ENCODE peak calls at places on chromosomes 13 and 19, in nine cellular contexts. V, Z, N, O, R, M, S, A and X are unnamed samples.

GRCh38 chr13:57627663-57628062 is 3.9 kb upstream of the PCDH17 start:
- DNase-seq in V (peak; percentile 49), Z (peak; percentile 51), N (peak; percentile 25), O (no peak), R (no peak), M (peak; percentile 27), S (peak; percentile 50), A (no peak), X (no peak)

GRCh38 chr19:13002389-13002898 is 7.2 kb downstream of the NFIX start:
- DNase-seq in V (no peak), Z (no peak), N (no peak), O (no peak), R (no peak), M (no peak), S (no peak), A (no peak), X (no peak)

GRCh38 chr13:114339779-114340534 is 25.7 kb downstream of the CHAMP1 start:
- DNase-seq in V (peak; percentile 77), Z (peak; percentile 47), N (peak; percentile 56), O (peak; percentile 61), R (peak; percentile 51), M (peak; percentile 26), S (no peak), A (no peak), X (no peak)

GRCh38 chr19:7213628-7214328 is 80.4 kb downstream of the INSR start:
- DNase-seq in V (no peak), Z (no peak), N (no peak), O (no peak), R (no peak), M (no peak), S (no peak), A (no peak), X (no peak)

GRCh38 chr19:3636506-3636905 is 9.9 kb upstream of the CACTIN start:
- DNase-seq in V (no peak), Z (no peak), N (no peak), O (no peak), R (no peak), M (no peak), S (no peak), A (no peak), X (no peak)

GRCh38 chr13:23159205-23159586 is 21.6 kb upstream of the SGCG start:
- DNase-seq in V (peak; percentile 50), Z (peak; percentile 90), N (peak; percentile 43), O (no peak), R (no peak), M (peak; percentile 12), S (peak; percentile 66), A (no peak), X (no peak)

GRCh38 chr19:48169585-48169973 is 565 bp downstream of the LIG1 start:
- DNase-seq in V (peak; percentile 87), Z (peak; percentile 98), N (peak; percentile 55), O (peak; percentile 88), R (peak; percentile 66), M (peak; percentile 37), S (peak; percentile 82), A (peak; percentile 48), X (no peak)

GRCh38 chr19:15372470-15372869 is 7.1 kb downstream of the AKAP8 start:
- DNase-seq in V (no peak), Z (no peak), N (no peak), O (no peak), R (no peak), M (no peak), S (no peak), A (no peak), X (no peak)

GRCh38 chr19:43552616-43553015 is 19.6 kb downstream of the ZNF575 start:
- DNase-seq in V (no peak), Z (no peak), N (no peak), O (no peak), R (no peak), M (no peak), S (no peak), A (no peak), X (no peak)

GRCh38 chr19:6015841-6016545 is 38.1 kb upstream of the RANBP3 start:
- DNase-seq in V (no peak), Z (no peak), N (no peak), O (no peak), R (no peak), M (no peak), S (no peak), A (no peak), X (no peak)

GRCh38 chr13:112942689-112943308 is 26.2 kb upstream of the MCF2L start:
- DNase-seq in V (peak; percentile 94), Z (peak; percentile 99), N (peak; percentile 92), O (peak; percentile 92), R (peak; percentile 91), M (peak; percentile 85), S (peak; percentile 97), A (peak; percentile 87), X (peak; percentile 89)

GRCh38 chr13:112941349-112941748 is 27.7 kb upstream of the MCF2L start:
- DNase-seq in V (no peak), Z (no peak), N (no peak), O (no peak), R (no peak), M (no peak), S (no peak), A (no peak), X (no peak)

GRCh38 chr13:112943309-112944125 is 25.5 kb upstream of the MCF2L start:
- DNase-seq in V (peak; percentile 56), Z (peak; percentile 72), N (no peak), O (no peak), R (no peak), M (peak; percentile 23), S (peak; percentile 80), A (no peak), X (no peak)

GRCh38 chr13:112938680-112939079 is 30.3 kb upstream of the MCF2L start:
- DNase-seq in V (no peak), Z (no peak), N (no peak), O (no peak), R (no peak), M (no peak), S (no peak), A (no peak), X (no peak)

GRCh38 chr13:112940236-112940635 is 28.8 kb upstream of the MCF2L start:
- DNase-seq in V (no peak), Z (no peak), N (no peak), O (no peak), R (no peak), M (peak; percentile 3), S (no peak), A (no peak), X (no peak)
- TF ChIP-seq CTCF in V (no peak), Z (no peak), N (no peak), O (no peak), R (no peak), M (no peak), S (no peak), A (no peak), X (no peak)

DNA sequence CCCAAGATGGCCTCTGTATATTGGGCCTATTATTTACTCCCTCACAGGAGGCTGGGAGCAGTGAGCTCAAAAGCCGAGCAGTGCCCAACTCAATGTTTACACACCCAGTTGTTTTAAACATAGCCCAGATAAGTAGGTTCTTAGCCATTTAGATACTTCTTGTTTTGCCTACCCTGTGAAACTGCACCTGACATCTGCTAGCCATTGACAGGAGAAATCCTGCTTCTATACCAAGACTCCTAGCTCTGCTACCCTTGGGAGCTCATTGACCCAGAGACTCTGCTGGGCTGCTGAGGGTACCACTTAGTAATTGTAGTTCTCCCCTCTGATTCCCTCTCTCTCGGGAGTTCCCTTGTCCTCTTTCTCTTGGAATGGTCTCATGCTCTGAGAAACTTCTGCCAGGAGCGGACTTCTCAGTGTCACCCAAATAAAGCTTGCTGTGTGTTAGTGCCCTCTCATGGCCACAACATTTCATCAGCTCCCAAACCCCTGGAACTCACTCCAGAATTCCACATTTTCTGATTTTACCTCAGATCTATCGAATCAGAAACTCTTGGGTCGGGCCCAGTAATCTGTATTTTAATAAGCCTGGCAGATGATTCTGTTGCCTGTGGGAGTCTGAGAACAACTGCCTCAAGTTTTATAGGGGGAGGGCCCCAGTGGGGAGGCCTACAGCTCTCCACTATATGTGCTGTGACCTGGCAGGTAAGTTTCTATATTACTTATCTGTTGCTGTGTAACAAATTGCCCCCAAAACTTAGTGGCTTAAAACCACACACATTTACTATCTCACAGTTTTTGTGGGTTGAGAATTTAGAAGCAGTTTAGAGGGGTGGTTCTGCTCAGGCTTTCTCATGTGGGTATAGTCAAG is 221.1 kb downstream of the TDRD3 start:
- DNase-seq in V (peak; percentile 20), Z (peak; percentile 80), N (peak; percentile 54), O (no peak), R (no peak), M (peak; percentile 41), S (peak; percentile 14), A (no peak), X (peak; percentile 31)
- TF ChIP-seq CTCF in V (peak; percentile 17), Z (peak; percentile 91), N (peak; percentile 55), O (no peak), R (peak; percentile 40), M (peak; percentile 77), S (peak; percentile 56), A (no peak), X (peak; percentile 81)

GRCh38 chr19:55487884-55488687 is at the start of gene SSC5D:
- DNase-seq in V (peak; percentile 25), Z (peak; percentile 60), N (peak; percentile 70), O (no peak), R (no peak), M (peak; percentile 65), S (no peak), A (no peak), X (no peak)

GRCh38 chr19:55484571-55485438 is at the start of gene NAT14:
- DNase-seq in V (peak; percentile 67), Z (peak; percentile 95), N (no peak), O (peak; percentile 64), R (no peak), M (peak; percentile 62), S (peak; percentile 84), A (no peak), X (no peak)

GRCh38 chr19:55485439-55486011 is 537 bp downstream of the NAT14 start:
- DNase-seq in V (no peak), Z (no peak), N (no peak), O (no peak), R (no peak), M (no peak), S (no peak), A (no peak), X (no peak)

GRCh38 chr19:55486971-55487883 is 1.0 kb upstream of the SSC5D start:
- DNase-seq in V (peak; percentile 23), Z (no peak), N (peak; percentile 98), O (no peak), R (no peak), M (peak; percentile 98), S (peak; percentile 70), A (peak; percentile 23), X (no peak)

GRCh38 chr19:55486043-55486970 is 1.3 kb downstream of the NAT14 start:
- DNase-seq in V (no peak), Z (no peak), N (peak; percentile 61), O (no peak), R (no peak), M (no peak), S (no peak), A (no peak), X (no peak)
- TF ChIP-seq CTCF in V (no peak), Z (peak; percentile 15), N (peak; percentile 46), O (no peak), R (no peak), M (peak; percentile 35), S (peak; percentile 16), A (no peak), X (no peak)

DNA sequence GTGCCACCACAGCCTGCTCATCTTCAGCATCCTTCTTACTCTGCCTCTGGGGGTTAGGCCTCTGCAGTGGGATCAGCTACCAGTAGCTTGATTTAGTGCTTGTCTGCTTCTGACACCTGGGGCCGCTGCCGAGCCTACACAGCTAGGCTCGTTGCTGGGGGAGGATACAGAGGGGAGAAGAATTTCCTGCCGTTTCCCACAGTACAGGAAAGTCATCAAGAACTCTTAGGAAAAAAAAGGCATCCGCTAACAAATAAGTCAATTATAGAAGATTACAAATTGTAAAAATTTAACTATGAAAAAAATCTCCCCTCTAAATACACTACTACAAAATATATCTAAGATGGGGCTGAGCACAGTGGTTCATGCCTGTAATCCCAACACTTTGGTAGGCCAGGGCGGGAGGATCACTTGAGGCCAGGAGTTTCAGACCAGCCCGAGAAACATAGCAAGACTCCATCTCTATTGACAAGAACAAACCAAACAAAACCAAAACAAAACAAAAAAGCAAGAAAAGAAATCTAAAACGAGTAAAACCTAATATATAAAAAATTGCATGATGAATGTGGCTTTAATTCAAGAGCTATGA is 26.7 kb downstream of the LATS2 start:
- DNase-seq in V (peak; percentile 33), Z (peak; percentile 63), N (peak; percentile 63), O (no peak), R (no peak), M (peak; percentile 79), S (peak; percentile 23), A (no peak), X (no peak)
- TF ChIP-seq CTCF in V (no peak), Z (peak; percentile 54), N (peak; percentile 26), O (no peak), R (no peak), M (no peak), S (peak; percentile 45), A (no peak), X (no peak)